ENCODE peak calls at places on chromosomes 12 and 14, in eight cellular contexts. D is DMS153; P is lower lobe of right lung; U is Calu3; I is NCI-H510A; V is stimulated activated naive CD4-positive, alpha-beta T cell; O is NCI-H146; W is stimulated activated CD4-positive, alpha-beta T cell treated with anti-CD3 and anti-CD28 coated beads, Interleukin-2, amount 100 ng/mL, for 24 hours. L is an unnamed sample.

GRCh38 chr12:15013634-15014169 is 40.9 kb downstream of the PDE6H start:
- DNase-seq in D (no peak), P (no peak), U (no peak), I (no peak), V (no peak), O (no peak), W (no peak), L (no peak)

GRCh38 chr12:103801709-103802585 is 39.1 kb downstream of the NT5DC3 start:
- DNase-seq in D (no peak), P (no peak), U (no peak), I (no peak), V (no peak), O (no peak), W (no peak), L (no peak)

GRCh38 chr14:88199882-88200281 is 123.2 kb downstream of the KCNK10 start:
- DNase-seq in D (no peak), P (no peak), U (no peak), I (no peak), V (no peak), O (no peak), W (no peak), L (no peak)

GRCh38 chr12:49037111-49037946 is 18.8 kb upstream of the PRKAG1 start:
- DNase-seq in D (no peak), P (no peak), U (no peak), I (no peak), V (no peak), O (no peak), W (no peak), L (no peak)

GRCh38 chr12:121139301-121139700 is 6.6 kb downstream of the P2RX7 start:
- DNase-seq in D (no peak), P (no peak), U (no peak), I (no peak), V (no peak), O (peak), W (no peak), L (no peak)

GRCh38 chr12:98772818-98773217 is 127.7 kb downstream of the APAF1 start:
- DNase-seq in D (no peak), P (no peak), U (no peak), I (no peak), V (no peak), O (no peak), W (no peak), L (no peak)

GRCh38 chr12:24960222-24960855 is 11.4 kb upstream of the BCAT1 start:
- DNase-seq in D (no peak), P (no peak), U (peak), I (no peak), V (no peak), O (no peak), W (peak), L (peak)

GRCh38 chr12:7989827-7990491 is 42.6 kb upstream of the FOXJ2 start:
- DNase-seq in D (no peak), P (peak), U (no peak), I (no peak), V (no peak), O (no peak), W (peak), L (peak)

GRCh38 chr12:50006754-50007442 is 18.4 kb downstream of the RACGAP1 start:
- DNase-seq in D (no peak), P (no peak), U (no peak), I (no peak), V (no peak), O (peak), W (no peak), L (no peak)

GRCh38 chr12:84624601-84625000 is 288.0 kb downstream of the SLC6A15 start:
- DNase-seq in D (no peak), P (no peak), U (no peak), I (no peak), V (no peak), O (peak), W (no peak), L (no peak)

GRCh38 chr12:48198619-48198973 is 4.5 kb downstream of the OR10AD1 start:
- DNase-seq in D (no peak), P (peak), U (peak), I (peak), V (no peak), O (no peak), W (peak), L (no peak)

GRCh38 chr14:102731871-102732800 is 45.1 kb upstream of the TRAF3 start:
- DNase-seq in D (no peak), P (no peak), U (no peak), I (peak), V (no peak), O (no peak), W (no peak), L (no peak)

GRCh38 chr14:92922883-92923743 is at the start of gene CHGA:
- DNase-seq in D (peak), P (peak), U (peak), I (peak), V (peak), O (peak), W (peak), L (peak)

GRCh38 chr14:95340201-95340697 is 20.5 kb upstream of the CLMN start:
- DNase-seq in D (no peak), P (no peak), U (peak), I (no peak), V (no peak), O (no peak), W (no peak), L (no peak)

GRCh38 chr12:51393676-51394545 is 2.7 kb upstream of the GALNT6 start:
- DNase-seq in D (no peak), P (no peak), U (no peak), I (no peak), V (no peak), O (no peak), W (peak), L (peak)

GRCh38 chr12:93081810-93082165 is 152.7 kb upstream of the EEA1 start:
- DNase-seq in D (no peak), P (no peak), U (no peak), I (no peak), V (no peak), O (no peak), W (no peak), L (no peak)

GRCh38 chr14:52268191-52269061 is 928 bp downstream of the PTGDR start:
- DNase-seq in D (no peak), P (no peak), U (no peak), I (no peak), V (no peak), O (no peak), W (peak), L (peak)

GRCh38 chr12:80192087-80192486 is 92.8 kb downstream of the OTOGL start:
- DNase-seq in D (no peak), P (no peak), U (no peak), I (no peak), V (no peak), O (no peak), W (no peak), L (no peak)

L was measured in stimulated activated naive CD8-positive, alpha-beta T cell treated with anti-CD3 and anti-CD28 coated beads, Interleukin-15, amount 100 ng/mL, for 72 hours.